ENCODE peak calls at places on chromosomes 6 and 20, in four cellular contexts. L is stomach, P is cardiac fibroblast, G is GM12865. Z is an unnamed sample.

GRCh38 chr6:158057213-158057987 is 75.7 kb downstream of the SYNJ2 start:
- DNase-seq in G (no peak), P (peak; percentile 98), L (no peak), Z (peak; percentile 97)

GRCh38 chr6:151695181-151695580 is 112.3 kb upstream of the ESR1 start:
- DNase-seq in P (no peak), G (no peak), L (no peak), Z (no peak)

GRCh38 chr6:35275417-35275816 is 15.9 kb downstream of the ZNF76 start:
- DNase-seq in L (no peak), P (no peak), G (no peak), Z (no peak)

GRCh38 chr20:41494451-41494850 is 123.7 kb downstream of the CHD6 start:
- DNase-seq in G (no peak), P (no peak), L (no peak), Z (no peak)

GRCh38 chr20:40563296-40563950 is 125.6 kb downstream of the MAFB start:
- DNase-seq in G (no peak), L (peak; percentile 71), P (peak; percentile 59), Z (no peak)

GRCh38 chr6:70310063-70310694 is 7.3 kb upstream of the COL9A1 start:
- DNase-seq in G (peak; percentile 52), L (no peak), P (peak; percentile 75), Z (peak; percentile 55)

GRCh38 chr6:164502838-164503237 is 806.6 kb downstream of the C6orf118 start:
- DNase-seq in L (no peak), P (no peak), G (peak; percentile 35), Z (no peak)

GRCh38 chr20:50528129-50528528 is 17.9 kb downstream of the PTPN1 start:
- DNase-seq in G (no peak), P (no peak), L (no peak), Z (no peak)

GRCh38 chr6:470901-471448 is 79.4 kb downstream of the IRF4 start:
- DNase-seq in L (no peak), P (no peak), G (peak; percentile 65), Z (no peak)

GRCh38 chr20:58135441-58136170 is 92.8 kb downstream of the ANKRD60 start:
- DNase-seq in P (no peak), L (no peak), G (no peak), Z (no peak)

GRCh38 chr20:63129991-63130653 is 85.8 kb downstream of the YTHDF1 start:
- DNase-seq in G (no peak), P (no peak), L (no peak), Z (no peak)

GRCh38 chr6:121691126-121691540 is 255.7 kb downstream of the GJA1 start:
- DNase-seq in G (no peak), L (no peak), P (peak; percentile 66), Z (peak; percentile 62)

GRCh38 chr6:90859612-90860011 is 272.7 kb upstream of the MAP3K7 start:
- DNase-seq in G (peak; percentile 11), L (no peak), P (no peak), Z (no peak)

GRCh38 chr6:51657491-51657890 is 429.9 kb downstream of the PKHD1 start:
- DNase-seq in G (no peak), P (no peak), L (no peak), Z (no peak)

GRCh38 chr20:5001174-5002076 is at the start of gene SLC23A2:
- DNase-seq in G (peak; percentile 61), L (peak; percentile 61), P (no peak), Z (no peak)

GRCh38 chr20:46123482-46124245 is 5.5 kb downstream of the CD40 start:
- DNase-seq in P (no peak), L (no peak), G (no peak), Z (no peak)

GRCh38 chr6:119390276-119390793 is 40.8 kb upstream of the MAN1A1 start:
- DNase-seq in P (peak; percentile 3), L (no peak), G (no peak), Z (no peak)

GRCh38 chr20:53873249-53873642 is 197.1 kb downstream of the BCAS1 start:
- DNase-seq in L (no peak), P (no peak), G (no peak), Z (no peak)

GRCh38 chr6:149769676-149770075 is 20.1 kb downstream of the PCMT1 start:
- DNase-seq in P (no peak), L (no peak), G (no peak), Z (no peak)

GRCh38 chr6:160750276-160750689 is 48.2 kb downstream of the PLG start:
- DNase-seq in P (no peak), G (peak; percentile 71), L (no peak), Z (no peak)

GRCh38 chr6:27133281-27134227 is 113.9 kb upstream of the PRSS16 start:
- DNase-seq in P (peak; percentile 83), L (peak; percentile 72), G (peak; percentile 93), Z (peak; percentile 85)

GRCh38 chr20:39588148-39588757 is 626.1 kb downstream of the DHX35 start:
- DNase-seq in G (no peak), P (no peak), L (no peak), Z (no peak)

GRCh38 chr6:105920071-105920470 is 166.1 kb upstream of the PRDM1 start:
- DNase-seq in L (no peak), P (no peak), G (no peak), Z (no peak)

GRCh38 chr6:165800337-165800736 is 137.3 kb upstream of the PDE10A start:
- DNase-seq in L (no peak), G (no peak), P (peak; percentile 31), Z (no peak)

GRCh38 chr6:113994934-113995342 is 24.0 kb upstream of the HDAC2 start:
- DNase-seq in P (peak; percentile 97), G (peak; percentile 86), L (no peak), Z (peak; percentile 93)

GRCh38 chr20:51807864-51808263 is 5.5 kb upstream of the SALL4 start:
- DNase-seq in L (no peak), G (no peak), P (no peak), Z (no peak)

GRCh38 chr6:38495922-38496635 is 143.7 kb downstream of the BTBD9 start:
- DNase-seq in G (peak; percentile 71), P (peak; percentile 9), L (no peak), Z (no peak)

GRCh38 chr6:135162678-135163439 is 18.2 kb upstream of the MYB start:
- DNase-seq in P (peak; percentile 63), L (peak; percentile 40), G (peak; percentile 87), Z (peak; percentile 28)

GRCh38 chr20:973785-974194 is 28.3 kb downstream of the RSPO4 start:
- DNase-seq in G (peak; percentile 63), P (peak; percentile 58), L (no peak), Z (peak; percentile 80)

GRCh38 chr20:1876975-1877603 is 18.1 kb upstream of the SIRPA start:
- DNase-seq in P (no peak), L (no peak), G (peak; percentile 51), Z (no peak)

GRCh38 chr6:6679633-6680032 is 91.1 kb downstream of the LY86 start:
- DNase-seq in L (no peak), P (no peak), G (no peak), Z (no peak)

GRCh38 chr6:84645000-84645399 is 119.4 kb downstream of the TBX18 start:
- DNase-seq in L (no peak), G (no peak), P (peak; percentile 75), Z (peak; percentile 70)

GRCh38 chr6:109783245-109783990 is 92.3 kb downstream of the FIG4 start:
- DNase-seq in G (peak; percentile 7), P (peak; percentile 62), L (no peak), Z (no peak)

GRCh38 chr20:1622450-1622849 is 2.6 kb upstream of the SIRPB1 start:
- DNase-seq in P (no peak), L (no peak), G (peak; percentile 44), Z (no peak)

GRCh38 chr20:57810511-57811372 is 100.9 kb upstream of the PMEPA1 start:
- DNase-seq in P (no peak), L (no peak), G (no peak), Z (no peak)

GRCh38 chr20:43690943-43691598 is 24.2 kb downstream of the MYBL2 start:
- DNase-seq in P (no peak), G (no peak), L (no peak), Z (no peak)

GRCh38 chr20:17971571-17972013 is 2.8 kb downstream of the MGME1 start:
- DNase-seq in G (no peak), L (no peak), P (peak; percentile 64), Z (peak; percentile 51)

GRCh38 chr6:107318100-107318736 is 141.1 kb downstream of the PDSS2 start:
- DNase-seq in G (peak; percentile 64), P (peak; percentile 75), L (peak; percentile 51), Z (peak; percentile 45)

GRCh38 chr20:2984956-2985661 is 58.3 kb upstream of the GNRH2 start:
- DNase-seq in G (no peak), P (peak; percentile 77), L (no peak), Z (peak; percentile 35)

GRCh38 chr6:142886431-142887170 is 58.4 kb downstream of the HIVEP2 start:
- DNase-seq in L (no peak), G (peak; percentile 90), P (peak; percentile 71), Z (peak; percentile 51)
- TF ChIP-seq CTCF in L (no peak), G (peak; percentile 28), P (peak; percentile 30), Z (peak; percentile 66)

GRCh38 chr6:141675957-141676356 is 456.8 kb upstream of the GJE1 start:
- DNase-seq in G (no peak), L (no peak), P (peak; percentile 48), Z (peak; percentile 4)

GRCh38 chr6:141682391-141682790 is 450.3 kb upstream of the GJE1 start:
- DNase-seq in L (no peak), G (no peak), P (no peak), Z (no peak)

DNA sequence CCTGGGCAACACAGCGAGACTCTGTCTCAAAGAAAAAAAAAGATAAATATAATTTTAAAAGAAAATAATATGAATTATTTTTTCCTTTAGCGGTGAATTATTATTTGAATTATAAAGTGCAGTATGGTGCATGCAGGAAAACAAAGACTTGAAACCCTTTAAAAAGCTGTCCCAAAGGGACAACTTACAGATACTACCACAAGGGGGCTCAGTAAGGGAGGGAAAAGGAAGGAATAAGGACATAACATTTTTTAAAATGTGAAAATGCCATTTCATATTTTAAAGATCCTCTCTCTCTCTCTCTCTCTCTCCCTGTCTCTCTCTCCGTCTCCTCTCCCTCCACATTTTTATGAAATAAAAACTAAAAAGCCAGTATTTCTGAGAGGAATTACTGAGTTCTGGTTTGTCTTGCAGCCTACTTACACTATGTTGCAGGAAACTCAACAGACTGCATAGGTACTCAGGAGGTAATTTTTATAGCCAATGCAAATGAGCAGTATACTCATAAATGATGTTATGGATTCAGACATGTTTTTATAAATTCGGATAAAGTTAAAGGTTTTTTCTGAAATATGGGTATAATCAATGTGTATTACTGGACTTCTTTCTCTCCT is 455.0 kb upstream of the GJE1 start:
- DNase-seq in L (no peak), P (peak; percentile 67), G (peak; percentile 38), Z (peak; percentile 27)
- TF ChIP-seq CTCF in L (peak; percentile 36), P (peak; percentile 75), G (peak; percentile 44), Z (peak; percentile 87)

GRCh38 chr6:122869437-122870024 is 80.5 kb downstream of the SMPDL3A start:
- DNase-seq in L (peak; percentile 39), G (peak; percentile 50), P (peak; percentile 78), Z (peak; percentile 21)
- TF ChIP-seq CTCF in L (peak; percentile 27), G (peak; percentile 53), P (peak; percentile 78), Z (peak; percentile 57)

DNA sequence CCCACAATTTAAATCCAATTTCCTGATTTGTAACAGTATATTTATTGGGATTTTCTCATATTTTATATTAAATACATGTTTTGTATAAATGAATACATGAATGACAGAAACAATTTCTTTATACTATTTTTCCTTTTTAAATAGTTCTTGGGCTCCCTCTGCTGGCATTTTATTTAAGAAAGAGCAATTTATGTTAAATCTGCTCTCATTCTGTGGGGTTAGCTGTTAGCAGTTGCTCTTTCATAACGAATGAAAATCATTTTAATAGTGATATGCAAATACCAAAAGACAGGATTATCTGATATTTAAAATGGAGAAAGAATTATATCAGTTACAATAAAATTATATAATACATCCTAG is 118.3 kb downstream of the RALGAPA2 start:
- DNase-seq in G (peak; percentile 33), P (peak; percentile 72), L (no peak), Z (peak; percentile 28)
- TF ChIP-seq CTCF in G (peak; percentile 12), P (peak; percentile 31), L (no peak), Z (peak; percentile 19)

Z was measured in HFFc6.